ENCODE peak calls at places on chromosome 5, in six cellular contexts. L is tibial nerve, P is brain microvascular endothelial cell, Y is endothelial cell of umbilical vein, Z is foreskin fibroblast, H is upper lobe of right lung. K is an unnamed sample.

GRCh38 chr5:113614191-113614590 is 100.7 kb downstream of the YTHDC2 start:
- DNase-seq in Z (peak), Y (no peak), H (no peak), P (no peak), L (no peak), K (no peak)

GRCh38 chr5:155989884-155990283 is 337.1 kb upstream of the SGCD start:
- DNase-seq in Z (no peak), Y (no peak), H (no peak), P (no peak), L (no peak), K (no peak)

GRCh38 chr5:61275841-61276240 is 56.2 kb upstream of the ZSWIM6 start:
- DNase-seq in L (peak), Z (peak), H (peak), Y (peak), P (peak), K (no peak)

GRCh38 chr5:28903643-28904042 is 1865.3 kb upstream of the CDH9 start:
- DNase-seq in H (no peak), P (no peak), Y (no peak), L (no peak), Z (no peak), K (no peak)

GRCh38 chr5:77143998-77144836 is 57.1 kb upstream of the ZBED3 start:
- DNase-seq in H (peak), P (peak), L (peak), Z (peak), Y (peak), K (peak)

GRCh38 chr5:146751781-146752401 is 126.7 kb downstream of the PPP2R2B start:
- DNase-seq in H (no peak), Z (no peak), L (no peak), P (no peak), Y (no peak), K (no peak)

GRCh38 chr5:56099346-56099745 is 104.6 kb upstream of the IL6ST start:
- DNase-seq in L (no peak), P (peak), Y (peak), Z (peak), H (no peak), K (no peak)

GRCh38 chr5:134136221-134136631 is 21.7 kb downstream of the TCF7 start:
- DNase-seq in Z (no peak), P (no peak), Y (no peak), L (peak), H (peak), K (no peak)

GRCh38 chr5:139468421-139468931 is 2.3 kb upstream of the SMIM33 start:
- DNase-seq in L (no peak), P (no peak), H (peak), Y (no peak), Z (peak), K (no peak)

GRCh38 chr5:73120222-73121108 is at the start of gene TMEM171:
- DNase-seq in Z (peak), Y (peak), H (peak), P (peak), L (no peak), K (peak)

GRCh38 chr5:138435943-138436342 is 2.9 kb upstream of the REEP2 start:
- DNase-seq in L (no peak), Y (no peak), Z (no peak), P (no peak), H (no peak), K (no peak)

GRCh38 chr5:159907689-159908088 is 8.6 kb upstream of the ADRA1B start:
- DNase-seq in H (no peak), Z (no peak), Y (no peak), L (no peak), P (no peak), K (no peak)

GRCh38 chr5:106205916-106206571 is 1464.7 kb downstream of the EFNA5 start:
- DNase-seq in Y (no peak), H (no peak), P (no peak), L (no peak), Z (no peak), K (no peak)

GRCh38 chr5:100479079-100479688 is 56.0 kb upstream of the FAM174A start:
- DNase-seq in Z (no peak), L (no peak), Y (peak), P (no peak), H (no peak), K (no peak)

GRCh38 chr5:32506251-32506661 is 61.7 kb upstream of the ZFR start:
- DNase-seq in P (no peak), L (no peak), Y (peak), H (no peak), Z (peak), K (no peak)

GRCh38 chr5:148956632-148957385 is 106.1 kb downstream of the SH3TC2 start:
- DNase-seq in Y (no peak), Z (peak), H (no peak), L (no peak), P (no peak), K (no peak)

GRCh38 chr5:60248900-60249299 is 355.4 kb upstream of the PDE4D start:
- DNase-seq in Z (no peak), Y (no peak), P (no peak), L (no peak), H (no peak), K (no peak)

GRCh38 chr5:956941-957729 is 51.5 kb upstream of the NKD2 start:
- DNase-seq in Z (peak), H (peak), Y (peak), L (no peak), P (peak), K (no peak)

GRCh38 chr5:179243333-179243732 is 101.9 kb downstream of the ADAMTS2 start:
- DNase-seq in Z (peak), P (peak), L (no peak), H (no peak), Y (no peak), K (no peak)

GRCh38 chr5:96434201-96434645 is 1.2 kb upstream of the PCSK1 start:
- DNase-seq in Z (peak), Y (peak), P (peak), H (peak), L (no peak), K (peak)

GRCh38 chr5:130652178-130652577 is 512.9 kb downstream of the HINT1 start:
- DNase-seq in H (no peak), Z (peak), L (no peak), P (peak), Y (peak), K (no peak)

GRCh38 chr5:60346391-60346790 is 353.6 kb downstream of the DEPDC1B start:
- DNase-seq in H (no peak), P (no peak), Z (no peak), Y (no peak), L (no peak), K (no peak)

GRCh38 chr5:34915856-34916192 is 313 bp downstream of the BRIX1 start:
- DNase-seq in L (no peak), P (no peak), Z (no peak), Y (no peak), H (no peak), K (no peak)

GRCh38 chr5:118857700-118858099 is 130.6 kb downstream of the DTWD2 start:
- DNase-seq in L (no peak), Y (no peak), P (no peak), Z (peak), H (no peak), K (no peak)

GRCh38 chr5:102561894-102562760 is 63.3 kb upstream of the SLCO6A1 start:
- DNase-seq in Y (no peak), L (no peak), Z (peak), H (peak), P (peak), K (peak)

GRCh38 chr5:61407706-61408105 is 75.6 kb downstream of the ZSWIM6 start:
- DNase-seq in H (no peak), L (no peak), Z (no peak), P (no peak), Y (no peak), K (no peak)

GRCh38 chr5:42583322-42583721 is 160.1 kb downstream of the GHR start:
- DNase-seq in Y (peak), L (peak), Z (peak), P (peak), H (no peak), K (peak)

GRCh38 chr5:171599396-171599795 is 179.9 kb downstream of the FGF18 start:
- DNase-seq in Z (peak), L (no peak), Y (peak), H (no peak), P (no peak), K (no peak)

GRCh38 chr5:90477073-90477472 is 2.4 kb downstream of the POLR3G start:
- DNase-seq in H (no peak), Y (peak), P (no peak), Z (peak), L (no peak), K (no peak)

GRCh38 chr5:34576849-34577248 is 79.3 kb upstream of the RAI14 start:
- DNase-seq in L (no peak), H (no peak), Y (no peak), P (no peak), Z (peak), K (no peak)

GRCh38 chr5:17000296-17000939 is 64.3 kb upstream of the MYO10 start:
- DNase-seq in L (no peak), Y (peak), P (peak), Z (peak), H (no peak), K (no peak)

GRCh38 chr5:1217596-1218206 is 7.5 kb upstream of the SLC6A18 start:
- DNase-seq in Y (no peak), H (no peak), P (no peak), Z (no peak), L (no peak), K (no peak)

GRCh38 chr5:31755299-31756053 is 116.5 kb downstream of the PDZD2 start:
- DNase-seq in H (no peak), Y (no peak), P (no peak), Z (no peak), L (no peak), K (no peak)

GRCh38 chr5:179380211-179381035 is 35.2 kb upstream of the ADAMTS2 start:
- DNase-seq in L (no peak), Y (no peak), P (no peak), Z (no peak), H (no peak), K (no peak)

GRCh38 chr5:150626853-150627276 is 13.6 kb upstream of the SYNPO start:
- DNase-seq in P (no peak), L (no peak), Z (no peak), Y (peak), H (peak), K (no peak)

GRCh38 chr5:6453937-6454560 is 5.4 kb downstream of the UBE2QL1 start:
- DNase-seq in L (no peak), H (no peak), P (no peak), Y (no peak), Z (no peak), K (no peak)

GRCh38 chr5:53430618-53431252 is 49.7 kb upstream of the FST start:
- DNase-seq in Y (peak), H (no peak), L (no peak), Z (peak), P (peak), K (no peak)
- TF ChIP-seq CTCF in Y (peak), H (peak), L (peak), Z (peak), P (peak), K (peak)

GRCh38 chr5:151923865-151924264 is 786 bp downstream of the GLRA1 start:
- DNase-seq in L (no peak), Z (peak), Y (no peak), P (no peak), H (no peak), K (no peak)
- TF ChIP-seq CTCF in L (no peak), Z (peak), Y (no peak), P (peak), H (no peak), K (peak)

GRCh38 chr5:25863811-25864210 is 1174.6 kb downstream of the CDH9 start:
- DNase-seq in L (no peak), Z (no peak), Y (no peak), H (no peak), P (no peak), K (no peak)

GRCh38 chr5:25858019-25858418 is 1180.4 kb downstream of the CDH9 start:
- DNase-seq in H (no peak), P (no peak), L (no peak), Y (no peak), Z (no peak), K (no peak)

GRCh38 chr5:25862276-25862675 is 1176.1 kb downstream of the CDH9 start:
- DNase-seq in H (no peak), Y (no peak), P (no peak), Z (no peak), L (no peak), K (no peak)
- TF ChIP-seq CTCF in H (no peak), Y (no peak), P (no peak), Z (no peak), L (no peak), K (no peak)

DNA sequence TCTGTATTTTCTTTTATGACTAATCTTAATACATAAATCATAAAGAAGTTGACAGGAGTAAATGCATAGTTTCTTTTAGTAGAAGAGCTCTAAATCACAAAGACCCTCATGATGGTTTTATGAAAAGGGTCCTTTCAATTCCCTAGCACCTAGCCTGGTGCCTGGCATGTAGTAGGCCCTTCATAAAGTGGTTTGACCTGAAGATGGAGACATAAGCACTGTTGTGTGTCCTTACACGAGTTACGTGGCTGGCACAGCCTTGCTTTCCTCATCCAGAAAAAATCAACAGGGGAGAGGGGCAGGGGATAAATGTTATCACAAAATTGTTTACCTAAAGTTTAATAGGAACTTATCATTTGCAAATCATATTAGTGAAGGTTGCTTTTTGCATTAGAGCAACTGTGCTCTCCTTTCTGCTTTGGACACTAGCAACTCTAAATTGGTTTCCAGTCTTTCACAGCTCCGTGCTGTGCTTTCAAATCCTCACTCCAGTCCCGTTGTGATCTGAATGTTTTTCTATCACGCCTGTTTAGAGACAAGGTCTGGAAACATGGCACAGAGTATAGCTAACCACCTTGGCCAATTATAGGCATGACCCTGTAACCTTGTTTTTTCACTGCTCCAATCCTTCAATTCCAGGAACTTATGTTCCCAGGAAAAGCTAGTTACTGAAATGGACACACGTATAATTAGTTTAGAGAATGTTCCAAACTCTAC is 55.7 kb downstream of the ARL15 start:
- DNase-seq in H (no peak), Y (peak), L (no peak), P (no peak), Z (peak), K (no peak)
- TF ChIP-seq CTCF in H (peak), Y (peak), L (no peak), P (peak), Z (no peak), K (no peak)

GRCh38 chr5:80254767-80255424 is 952 bp downstream of the SERINC5 start:
- DNase-seq in Z (peak), P (peak), L (no peak), H (no peak), Y (peak), K (no peak)
- TF ChIP-seq CTCF in Z (no peak), P (no peak), L (no peak), H (no peak), Y (no peak), K (no peak)

DNA sequence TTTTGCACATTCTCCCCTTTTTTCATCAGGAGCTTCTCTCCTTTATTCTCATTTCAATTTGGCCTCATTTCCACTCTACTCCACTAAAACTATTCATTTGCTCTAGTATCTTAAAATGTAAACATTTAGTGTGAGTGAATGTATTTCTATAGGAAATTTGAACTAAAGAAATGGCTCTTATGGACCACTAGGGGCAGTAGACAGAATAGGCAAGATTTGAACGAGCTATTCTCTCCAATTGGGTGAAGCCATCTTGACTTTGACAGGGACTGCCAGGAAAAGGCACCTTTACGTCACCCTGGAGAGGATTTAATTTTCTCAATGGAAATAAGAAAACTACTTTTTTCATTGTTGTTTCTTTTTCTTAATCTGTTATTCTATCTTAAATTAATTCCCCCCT is 666.3 kb downstream of the DNAH5 start:
- DNase-seq in L (no peak), H (no peak), P (no peak), Z (no peak), Y (no peak), K (no peak)
- TF ChIP-seq CTCF in L (no peak), H (peak), P (peak), Z (no peak), Y (peak), K (peak)

DNA sequence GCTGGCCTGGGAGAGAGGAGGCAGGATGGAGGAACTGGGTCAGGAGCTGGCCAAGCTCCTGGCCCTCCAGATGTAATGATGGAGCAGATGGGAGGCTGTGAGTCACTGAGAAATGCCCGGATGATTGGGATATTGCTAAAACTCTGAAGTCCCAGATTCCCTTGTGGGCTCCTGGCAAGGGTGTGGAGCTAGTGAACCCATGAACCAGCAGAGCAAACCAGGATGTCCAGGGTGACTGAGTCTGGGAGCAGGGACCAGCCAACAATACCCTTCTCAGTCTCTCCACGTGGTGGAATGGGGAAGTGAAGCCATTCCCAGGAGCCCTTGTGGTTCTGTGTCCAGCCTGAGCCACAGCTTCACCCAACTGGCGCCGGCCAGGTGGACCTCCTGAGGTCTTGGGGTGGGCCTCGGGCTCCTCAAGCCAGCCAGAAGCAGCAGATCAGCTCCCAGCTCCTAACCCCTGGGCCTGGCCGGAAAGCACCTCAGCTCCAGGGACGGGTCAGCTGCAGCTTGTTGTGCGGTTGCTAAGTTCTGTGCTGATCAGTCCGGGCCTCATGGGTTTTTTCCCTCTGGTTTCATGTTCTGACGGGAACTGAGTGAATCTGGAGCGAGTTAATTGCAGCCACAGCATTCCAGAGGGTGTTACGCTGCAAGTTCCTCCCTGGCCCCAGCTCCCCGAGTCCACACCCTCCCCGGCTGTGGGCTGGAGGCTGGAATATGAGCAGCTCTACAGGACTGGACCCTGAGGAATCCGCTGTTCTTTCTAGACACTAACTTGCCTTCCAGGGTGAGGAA is 37.6 kb downstream of the DUSP1 start:
- DNase-seq in H (peak), P (peak), L (peak), Y (peak), Z (peak), K (no peak)
- TF ChIP-seq CTCF in H (no peak), P (peak), L (no peak), Y (no peak), Z (no peak), K (no peak)